ENCODE peak calls at places on chromosome 6, in eight cellular contexts. C is IMR-90, F is adrenal gland, T is H1, Q is A549, P is heart left ventricle, M is lower leg skin, H is tibial nerve. X is an unnamed sample.

GRCh38 chr6:21348462-21349195 is 244.9 kb upstream of the SOX4 start:
- DNase-seq in C (peak; percentile 61), F (no peak), T (peak; percentile 51), Q (no peak), P (no peak), M (peak; percentile 21), H (no peak), X (no peak)

GRCh38 chr6:16676978-16677377 is 84.3 kb downstream of the ATXN1 start:
- DNase-seq in C (peak; percentile 64), F (peak; percentile 62), T (no peak), Q (peak; percentile 72), P (no peak), M (no peak), H (no peak), X (no peak)

GRCh38 chr6:14726816-14727493 is 518.9 kb upstream of the JARID2 start:
- DNase-seq in C (peak; percentile 23), F (no peak), T (no peak), Q (no peak), P (no peak), M (no peak), H (no peak), X (no peak)

GRCh38 chr6:139597781-139598368 is 223.4 kb upstream of the CITED2 start:
- DNase-seq in C (peak; percentile 98), F (peak; percentile 81), T (no peak), Q (peak; percentile 17), P (peak; percentile 55), M (peak; percentile 62), H (peak; percentile 54), X (no peak)

GRCh38 chr6:72621243-72622093 is at the start of gene KCNQ5:
- DNase-seq in C (no peak), F (no peak), T (peak; percentile 66), Q (peak; percentile 24), P (peak; percentile 17), M (no peak), H (no peak), X (peak; percentile 10)

GRCh38 chr6:150641398-150642139 is 41.9 kb downstream of the PLEKHG1 start:
- DNase-seq in C (no peak), F (no peak), T (no peak), Q (no peak), P (no peak), M (no peak), H (no peak), X (no peak)

GRCh38 chr6:95847061-95847460 is 168.7 kb upstream of the FUT9 start:
- DNase-seq in C (no peak), F (no peak), T (no peak), Q (no peak), P (no peak), M (no peak), H (no peak), X (no peak)

GRCh38 chr6:22536111-22536510 is 33.3 kb upstream of the HDGFL1 start:
- DNase-seq in C (no peak), F (no peak), T (no peak), Q (no peak), P (no peak), M (no peak), H (no peak), X (no peak)

GRCh38 chr6:79671605-79672266 is 40.6 kb downstream of the SH3BGRL2 start:
- DNase-seq in C (peak; percentile 40), F (peak; percentile 15), T (no peak), Q (no peak), P (peak; percentile 41), M (no peak), H (no peak), X (no peak)

GRCh38 chr6:134458857-134459657 is 141.1 kb upstream of the SGK1 start:
- DNase-seq in C (no peak), F (no peak), T (no peak), Q (no peak), P (no peak), M (no peak), H (no peak), X (no peak)

GRCh38 chr6:53679446-53679933 is 13.9 kb upstream of the KLHL31 start:
- DNase-seq in C (peak; percentile 46), F (no peak), T (peak; percentile 51), Q (peak; percentile 52), P (no peak), M (no peak), H (no peak), X (peak; percentile 39)

GRCh38 chr6:47195251-47195650 is 114.5 kb downstream of the TNFRSF21 start:
- DNase-seq in C (peak; percentile 39), F (no peak), T (no peak), Q (no peak), P (peak; percentile 63), M (no peak), H (no peak), X (no peak)

GRCh38 chr6:125533710-125534397 is 215.6 kb upstream of the HEY2 start:
- DNase-seq in C (no peak), F (no peak), T (peak; percentile 57), Q (no peak), P (no peak), M (no peak), H (no peak), X (no peak)

GRCh38 chr6:167573461-167574215 is 248.8 kb downstream of the TTLL2 start:
- DNase-seq in C (no peak), F (peak; percentile 11), T (no peak), Q (no peak), P (no peak), M (peak; percentile 11), H (peak; percentile 31), X (no peak)

GRCh38 chr6:26285143-26286134 is 79.6 kb upstream of the BTN3A2 start:
- DNase-seq in C (peak; percentile 99), F (peak; percentile 98), T (peak; percentile 94), Q (peak; percentile 65), P (peak; percentile 98), M (peak; percentile 99), H (peak; percentile 100), X (peak; percentile 100)
- TF ChIP-seq POLR2A in C (peak; percentile 94), F (peak; percentile 83), T (peak; percentile 100), Q (peak; percentile 92), P (no peak), M (no peak), H (no peak), X (peak; percentile 100)

DNA sequence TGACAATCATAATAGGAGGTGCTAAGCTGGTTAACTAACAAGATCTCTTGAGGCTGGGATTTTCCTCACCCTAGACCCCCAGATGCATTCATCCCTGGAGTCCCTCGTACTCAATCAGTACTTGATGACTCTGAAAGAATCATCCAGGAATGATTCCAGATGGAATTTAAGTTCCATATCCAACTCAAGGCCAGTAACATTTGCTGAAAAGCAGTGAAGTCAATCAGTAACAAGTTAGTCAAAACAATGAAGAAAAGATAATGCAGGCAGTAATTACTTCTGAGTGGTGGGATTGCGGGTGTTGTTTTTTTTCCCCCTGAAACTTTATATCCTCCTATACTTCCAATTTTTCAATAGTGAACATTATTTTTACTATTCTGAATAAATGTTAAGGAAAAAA is 18.6 kb downstream of the GMDS start:
- DNase-seq in C (no peak), F (no peak), T (no peak), Q (no peak), P (no peak), M (no peak), H (no peak), X (no peak)
- TF ChIP-seq POLR2A in C (no peak), F (no peak), T (no peak), Q (no peak), P (no peak), M (no peak), H (no peak), X (no peak)

GRCh38 chr6:4210619-4211419 is 75.4 kb upstream of the ECI2 start:
- DNase-seq in C (peak; percentile 68), F (peak; percentile 56), T (peak; percentile 87), Q (peak; percentile 28), P (peak; percentile 54), M (peak; percentile 39), H (peak; percentile 70), X (peak; percentile 82)
- TF ChIP-seq POLR2A in C (no peak), F (no peak), T (no peak), Q (no peak), P (no peak), M (no peak), H (no peak), X (no peak)

GRCh38 chr6:87279051-87279595 is 43.3 kb upstream of the SMIM8 start:
- DNase-seq in C (no peak), F (no peak), T (no peak), Q (no peak), P (no peak), M (no peak), H (no peak), X (no peak)
- TF ChIP-seq POLR2A in C (no peak), F (no peak), T (no peak), Q (no peak), P (no peak), M (no peak), H (no peak), X (no peak)

GRCh38 chr6:42942444-42942843 is 13.2 kb downstream of the CNPY3 start:
- DNase-seq in C (no peak), F (no peak), T (no peak), Q (no peak), P (no peak), M (no peak), H (no peak), X (no peak)
- TF ChIP-seq POLR2A in C (no peak), F (no peak), T (no peak), Q (no peak), P (no peak), M (no peak), H (no peak), X (no peak)

DNA sequence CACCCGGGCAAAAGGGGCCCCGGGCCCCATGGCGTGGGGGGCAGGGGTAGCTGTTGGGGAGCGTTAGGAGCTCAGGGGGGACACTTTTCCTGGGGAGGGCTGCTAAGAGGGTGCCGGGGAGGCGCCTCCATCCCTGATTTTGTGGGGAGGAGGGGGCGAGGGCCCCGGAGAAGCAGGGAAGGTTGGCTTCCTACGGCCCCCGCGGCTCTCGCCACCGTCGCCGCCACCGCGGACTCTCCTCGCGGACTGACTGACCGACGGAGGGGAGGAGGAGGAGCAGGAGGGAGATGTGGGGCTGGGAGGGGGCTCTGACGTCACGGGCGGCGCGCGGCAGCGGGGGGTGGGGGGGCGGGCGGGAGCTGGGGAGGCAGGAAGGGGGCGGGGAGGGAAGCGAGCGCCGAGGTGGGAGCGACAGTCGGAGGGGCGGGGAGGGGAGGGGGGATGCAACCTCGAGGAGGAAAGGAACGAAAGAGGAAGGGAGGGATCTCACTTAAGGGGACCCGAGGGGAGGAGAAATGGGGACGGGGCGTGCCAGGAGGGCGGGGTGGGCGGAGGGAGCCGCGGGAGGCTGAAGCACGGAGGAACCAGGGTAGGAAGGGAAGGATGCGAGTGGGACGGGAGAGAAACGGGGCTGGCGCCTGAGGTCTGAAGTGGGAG is 5.1 kb downstream of the GABBR1 start:
- DNase-seq in C (peak; percentile 86), F (peak; percentile 49), T (peak; percentile 85), Q (peak; percentile 56), P (peak; percentile 85), M (peak; percentile 47), H (peak; percentile 60), X (peak; percentile 37)
- TF ChIP-seq POLR2A in C (peak; percentile 96), F (peak; percentile 61), T (peak; percentile 89), Q (no peak), P (no peak), M (no peak), H (peak; percentile 40), X (no peak)

X was measured in erythroblast.